ENCODE peak calls at places on chromosome 1, in five cellular contexts. One of them, this sample, is unnamed.

GRCh38 chr1:151143986-151144385 is 2.4 kb downstream of the SEMA6C start:
- DNase-seq in GM12878: no peak
- DNase-seq in H1: no peak
- DNase-seq in GM12891: no peak
- DNase-seq in HepG2: no peak
- DNase-seq in this sample: no peak

GRCh38 chr1:56526571-56527174 is 52.7 kb downstream of the PLPP3 start:
- DNase-seq in GM12878: peak; percentile 74
- DNase-seq in H1: no peak
- DNase-seq in GM12891: no peak
- DNase-seq in HepG2: no peak
- DNase-seq in this sample: no peak

GRCh38 chr1:244365821-244366220 is 85.9 kb downstream of the ADSS2 start:
- DNase-seq in GM12878: no peak
- DNase-seq in H1: no peak
- DNase-seq in GM12891: no peak
- DNase-seq in HepG2: no peak
- DNase-seq in this sample: no peak

GRCh38 chr1:182174202-182174855 is 112.8 kb upstream of the ZNF648 start:
- DNase-seq in GM12878: no peak
- DNase-seq in H1: no peak
- DNase-seq in GM12891: no peak
- DNase-seq in HepG2: no peak
- DNase-seq in this sample: no peak

GRCh38 chr1:161439280-161440232 is 65.7 kb upstream of the FCGR2A start:
- DNase-seq in GM12878: no peak
- DNase-seq in H1: peak; percentile 23
- DNase-seq in GM12891: peak; percentile 31
- DNase-seq in HepG2: no peak
- DNase-seq in this sample: peak; percentile 42

GRCh38 chr1:99177465-99177864 is 86.8 kb upstream of the PLPPR4 start:
- DNase-seq in GM12878: no peak
- DNase-seq in H1: no peak
- DNase-seq in GM12891: no peak
- DNase-seq in HepG2: no peak
- DNase-seq in this sample: no peak

GRCh38 chr1:152436593-152437338 is 22.7 kb upstream of the CRNN start:
- DNase-seq in GM12878: no peak
- DNase-seq in H1: no peak
- DNase-seq in GM12891: no peak
- DNase-seq in HepG2: no peak
- DNase-seq in this sample: no peak

GRCh38 chr1:232635279-232635678 is 5.3 kb upstream of the SIPA1L2 start:
- DNase-seq in GM12878: no peak
- DNase-seq in H1: no peak
- DNase-seq in GM12891: no peak
- DNase-seq in HepG2: no peak
- DNase-seq in this sample: no peak

GRCh38 chr1:84379128-84379527 is 19.2 kb upstream of the DNASE2B start:
- DNase-seq in GM12878: no peak
- DNase-seq in H1: no peak
- DNase-seq in GM12891: no peak
- DNase-seq in HepG2: no peak
- DNase-seq in this sample: no peak

GRCh38 chr1:65055754-65056153 is 89.4 kb upstream of the JAK1 start:
- DNase-seq in GM12878: no peak
- DNase-seq in H1: no peak
- DNase-seq in GM12891: no peak
- DNase-seq in HepG2: no peak
- DNase-seq in this sample: no peak

GRCh38 chr1:239308701-239309333 is 77.6 kb upstream of the CHRM3 start:
- DNase-seq in GM12878: no peak
- DNase-seq in H1: peak; percentile 21
- DNase-seq in GM12891: peak; percentile 0
- DNase-seq in HepG2: no peak
- DNase-seq in this sample: no peak

GRCh38 chr1:86852289-86852688 is 61.6 kb downstream of the SELENOF start:
- DNase-seq in GM12878: no peak
- DNase-seq in H1: no peak
- DNase-seq in GM12891: no peak
- DNase-seq in HepG2: no peak
- DNase-seq in this sample: no peak

GRCh38 chr1:111743679-111744101 is 4.5 kb upstream of the INKA2 start:
- DNase-seq in GM12878: no peak
- DNase-seq in H1: no peak
- DNase-seq in GM12891: no peak
- DNase-seq in HepG2: no peak
- DNase-seq in this sample: no peak

GRCh38 chr1:226123212-226123560 is 60.7 kb downstream of the H3-3A start:
- DNase-seq in GM12878: no peak
- DNase-seq in H1: no peak
- DNase-seq in GM12891: no peak
- DNase-seq in HepG2: no peak
- DNase-seq in this sample: no peak

GRCh38 chr1:226121587-226122400 is 59.3 kb downstream of the H3-3A start:
- DNase-seq in GM12878: no peak
- DNase-seq in H1: no peak
- DNase-seq in GM12891: peak; percentile 89
- DNase-seq in HepG2: peak; percentile 49
- DNase-seq in this sample: peak; percentile 90

GRCh38 chr1:226125097-226125630 is 61.4 kb downstream of the ACBD3 start:
- DNase-seq in GM12878: peak; percentile 55
- DNase-seq in H1: peak; percentile 83
- DNase-seq in GM12891: peak; percentile 62
- DNase-seq in HepG2: peak; percentile 70
- DNase-seq in this sample: peak; percentile 65

GRCh38 chr1:226125831-226126230 is 60.7 kb downstream of the ACBD3 start:
- DNase-seq in GM12878: no peak
- DNase-seq in H1: no peak
- DNase-seq in GM12891: no peak
- DNase-seq in HepG2: no peak
- DNase-seq in this sample: no peak

DNA sequence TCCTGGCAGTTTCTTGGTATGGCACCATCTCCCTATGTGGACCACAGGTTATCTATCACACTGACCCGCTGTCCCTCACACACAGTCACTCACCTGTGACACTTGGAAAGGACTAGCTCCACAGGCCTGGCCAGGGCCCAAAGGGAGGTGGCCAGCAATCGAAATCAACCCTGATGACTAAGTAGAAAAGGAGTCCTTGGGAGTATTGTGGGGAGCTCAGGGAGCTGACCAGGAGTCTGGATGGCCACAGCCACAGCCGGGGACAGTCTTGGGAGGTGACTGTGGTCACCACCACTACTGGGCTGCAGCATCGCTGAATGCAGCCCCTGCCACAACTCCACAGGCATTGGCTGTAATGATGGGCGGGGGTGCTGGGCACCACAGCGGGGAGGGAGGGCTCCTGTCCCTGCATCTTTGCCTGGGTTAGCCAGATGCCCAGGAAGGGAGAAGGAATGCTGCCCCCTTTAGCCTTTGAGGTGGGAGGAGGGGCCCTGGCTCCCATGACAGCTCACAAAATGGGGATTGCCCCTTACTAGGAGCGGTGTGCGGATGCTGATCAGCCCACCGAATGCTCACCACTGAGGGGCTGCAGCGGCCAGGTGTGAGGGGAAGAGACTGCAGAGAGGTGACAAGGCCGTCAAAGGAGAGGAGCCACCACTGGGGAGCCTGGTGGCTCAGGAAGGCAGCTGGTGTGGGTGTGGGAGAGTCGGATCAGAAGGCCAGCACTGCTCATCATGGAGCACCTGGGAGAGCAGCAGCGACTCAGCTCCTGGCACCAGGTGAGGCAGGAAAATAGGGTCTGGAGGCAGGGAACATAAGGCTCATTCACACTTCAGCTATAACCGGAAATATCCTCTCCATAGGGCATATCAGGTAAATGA is 61.3 kb downstream of the H3-3A start:
- DNase-seq in GM12878: no peak
- DNase-seq in H1: no peak
- DNase-seq in GM12891: no peak
- DNase-seq in HepG2: no peak
- DNase-seq in this sample: no peak
- TF ChIP-seq POLR2A in GM12878: no peak
- TF ChIP-seq POLR2A in H1: no peak
- TF ChIP-seq POLR2A in GM12891: no peak
- TF ChIP-seq POLR2A in HepG2: no peak
- TF ChIP-seq POLR2A in this sample: no peak

GRCh38 chr1:177490240-177490639 is 319.5 kb downstream of the BRINP2 start:
- DNase-seq in GM12878: no peak
- DNase-seq in H1: no peak
- DNase-seq in GM12891: no peak
- DNase-seq in HepG2: no peak
- DNase-seq in this sample: no peak
- TF ChIP-seq POLR2AphosphoS5 in GM12878: no peak
- TF ChIP-seq POLR2AphosphoS5 in H1: no peak
- TF ChIP-seq POLR2AphosphoS5 in GM12891: no peak
- TF ChIP-seq POLR2AphosphoS5 in HepG2: no peak
- TF ChIP-seq POLR2AphosphoS5 in this sample: no peak

GRCh38 chr1:228987736-228988506 is 252.6 kb downstream of the RHOU start:
- DNase-seq in GM12878: no peak
- DNase-seq in H1: no peak
- DNase-seq in GM12891: no peak
- DNase-seq in HepG2: no peak
- DNase-seq in this sample: no peak

GRCh38 chr1:228984646-228985631 is 249.7 kb downstream of the RHOU start:
- DNase-seq in GM12878: no peak
- DNase-seq in H1: no peak
- DNase-seq in GM12891: no peak
- DNase-seq in HepG2: no peak
- DNase-seq in this sample: no peak

GRCh38 chr1:228984107-228984506 is 248.8 kb downstream of the RHOU start:
- DNase-seq in GM12878: no peak
- DNase-seq in H1: no peak
- DNase-seq in GM12891: no peak
- DNase-seq in HepG2: no peak
- DNase-seq in this sample: no peak

GRCh38 chr1:228985661-228986060 is 250.4 kb downstream of the RHOU start:
- DNase-seq in GM12878: no peak
- DNase-seq in H1: no peak
- DNase-seq in GM12891: no peak
- DNase-seq in HepG2: no peak
- DNase-seq in this sample: no peak

DNA sequence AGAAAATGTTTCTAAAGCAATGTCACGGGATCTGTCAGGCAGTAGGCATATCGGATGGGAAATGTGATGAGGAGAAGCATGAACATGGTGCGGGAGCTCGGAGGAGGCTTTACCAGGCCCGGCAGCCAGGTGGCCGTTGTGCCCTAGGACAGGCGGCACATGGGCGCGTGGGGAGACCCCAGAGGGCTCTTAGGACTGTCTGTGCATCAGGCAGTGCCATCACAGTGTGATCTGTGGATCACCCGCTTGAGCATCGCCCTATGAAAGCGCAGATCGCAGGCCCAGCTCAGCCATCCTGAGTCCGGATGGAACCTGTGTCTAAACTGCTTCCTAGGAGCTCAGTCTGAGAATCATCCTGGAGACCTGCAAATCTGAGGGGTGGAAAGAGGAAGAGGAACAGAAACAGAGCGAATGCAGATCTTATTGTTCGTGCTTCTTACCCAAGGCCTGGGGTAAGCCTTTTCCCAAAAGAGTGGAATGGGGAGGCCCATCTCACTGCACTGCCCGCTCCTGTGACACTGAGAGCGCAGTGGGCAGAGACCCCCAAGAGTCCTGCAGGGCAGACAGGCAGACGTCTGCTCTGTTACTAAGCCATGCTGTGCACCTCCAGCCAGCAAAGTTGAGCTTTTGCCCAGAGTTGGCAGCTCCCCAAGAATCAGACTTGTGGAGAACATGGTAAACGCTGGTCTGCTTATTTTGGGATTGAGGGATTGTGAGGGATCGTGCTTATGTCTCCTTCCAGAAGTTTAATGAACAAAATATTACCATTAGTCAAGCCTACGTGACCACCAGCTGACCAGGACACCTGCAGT is 251.0 kb downstream of the RHOU start:
- DNase-seq in GM12878: no peak
- DNase-seq in H1: no peak
- DNase-seq in GM12891: no peak
- DNase-seq in HepG2: no peak
- DNase-seq in this sample: no peak
- TF ChIP-seq TAF1 in GM12878: no peak
- TF ChIP-seq TAF1 in H1: no peak
- TF ChIP-seq TAF1 in GM12891: no peak
- TF ChIP-seq TAF1 in HepG2: no peak
- TF ChIP-seq TAF1 in this sample: no peak

DNA sequence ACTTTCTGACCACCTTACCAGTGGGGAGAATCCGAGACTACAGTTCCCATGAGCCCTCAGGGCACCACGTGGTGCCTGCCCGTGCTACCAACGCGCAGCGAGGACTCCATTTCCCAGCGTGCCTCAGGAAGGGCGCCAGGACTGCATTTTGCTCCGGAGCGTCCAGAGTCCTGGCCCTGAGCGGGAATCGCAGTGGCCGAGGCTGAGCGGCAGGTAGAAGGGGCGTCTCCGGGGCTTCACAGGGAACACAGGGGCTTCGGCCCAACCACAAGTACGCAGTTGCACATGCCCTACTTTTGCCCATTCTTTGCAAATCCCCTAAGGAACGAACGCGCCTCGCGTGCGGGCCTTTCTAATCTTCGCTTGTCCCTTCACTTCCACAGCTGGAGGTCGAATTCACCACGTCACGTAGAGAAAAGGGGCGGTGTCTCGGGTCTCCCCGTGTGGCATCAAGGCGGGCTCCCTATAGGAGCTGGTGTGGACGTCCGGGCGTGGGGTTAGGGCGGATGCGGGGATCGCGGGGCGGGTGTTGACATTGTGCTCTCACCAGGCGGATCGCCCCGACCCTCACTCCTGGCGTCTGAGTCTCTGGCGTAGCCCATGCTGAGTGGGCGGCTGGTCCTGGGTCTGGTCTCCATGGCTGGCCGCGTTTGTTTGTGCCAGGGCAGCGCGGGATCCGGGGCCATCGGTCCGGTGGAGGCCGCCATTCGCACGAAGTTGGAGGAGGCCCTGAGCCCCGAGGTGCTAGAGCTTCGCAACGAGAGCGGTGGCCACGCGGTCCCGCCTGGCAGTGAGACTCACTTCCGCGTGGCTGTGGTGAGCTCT is at the start of gene BOLA1:
- DNase-seq in GM12878: peak; percentile 67
- DNase-seq in H1: peak; percentile 87
- DNase-seq in GM12891: peak; percentile 94
- DNase-seq in HepG2: peak; percentile 78
- DNase-seq in this sample: peak; percentile 97
- TF ChIP-seq POLR2A in GM12878: peak; percentile 78
- TF ChIP-seq POLR2A in H1: peak; percentile 80
- TF ChIP-seq POLR2A in GM12891: peak; percentile 58
- TF ChIP-seq POLR2A in HepG2: peak; percentile 59
- TF ChIP-seq POLR2A in this sample: peak; percentile 54

GRCh38 chr1:39372105-39372504 is 119.3 kb upstream of the BMP8A start:
- DNase-seq in GM12878: no peak
- DNase-seq in H1: no peak
- DNase-seq in GM12891: no peak
- DNase-seq in HepG2: no peak
- DNase-seq in this sample: no peak

GRCh38 chr1:39370602-39371001 is 120.8 kb upstream of the BMP8A start:
- DNase-seq in GM12878: no peak
- DNase-seq in H1: no peak
- DNase-seq in GM12891: no peak
- DNase-seq in HepG2: no peak
- DNase-seq in this sample: no peak

GRCh38 chr1:39368045-39368444 is 123.4 kb upstream of the BMP8A start:
- DNase-seq in GM12878: no peak
- DNase-seq in H1: no peak
- DNase-seq in GM12891: no peak
- DNase-seq in HepG2: no peak
- DNase-seq in this sample: no peak

GRCh38 chr1:39369568-39369967 is 121.9 kb upstream of the BMP8A start:
- DNase-seq in GM12878: no peak
- DNase-seq in H1: no peak
- DNase-seq in GM12891: no peak
- DNase-seq in HepG2: no peak
- DNase-seq in this sample: no peak
- TF ChIP-seq POLR2AphosphoS5 in GM12878: no peak
- TF ChIP-seq POLR2AphosphoS5 in H1: no peak
- TF ChIP-seq POLR2AphosphoS5 in GM12891: no peak
- TF ChIP-seq POLR2AphosphoS5 in HepG2: no peak
- TF ChIP-seq POLR2AphosphoS5 in this sample: no peak